ENCODE peak calls at places on chromosomes 16 and 17, in ten cellular contexts. D is nephron progenitor cell; Z is NCI-H1105; A is NCI-H774; T is DMS 273 treated with DMSO at 0.1 percent for 48 hours; E is activated T-cell treated with anti-CD3 and anti-CD28 coated beads, Interleukin-2, amount 50 U/mL, for 72 hours; O is colonic mucosa; H is HTR-8/SVneo; K is fibroblast of lung; V is stimulated activated CD8-positive, alpha-beta memory T cell treated with anti-CD3 and anti-CD28 coated beads, Interleukin-4, amount 100 ng/mL, for 24 hours. X is an unnamed sample.

GRCh38 chr16:29806096-29806579 is at the start of gene MAZ:
- DNase-seq in D (peak; percentile 78), V (peak; percentile 70), T (peak; percentile 94), Z (no peak), H (no peak), O (no peak), E (peak; percentile 78), A (peak; percentile 91), K (peak; percentile 94), X (peak; percentile 85)

GRCh38 chr16:86515780-86516617 is 5.7 kb downstream of the FOXF1 start:
- DNase-seq in T (no peak), K (no peak), E (no peak), D (no peak), Z (no peak), H (no peak), A (no peak), V (no peak), O (no peak), X (no peak)

GRCh38 chr17:39062846-39063680 is 88.4 kb downstream of the PLXDC1 start:
- DNase-seq in H (no peak), Z (no peak), A (no peak), O (no peak), K (no peak), D (no peak), E (no peak), T (no peak), V (no peak), X (no peak)

GRCh38 chr17:44376124-44376523 is 12.5 kb upstream of the FAM171A2 start:
- DNase-seq in D (peak; percentile 47), H (no peak), K (peak; percentile 68), E (peak; percentile 37), V (no peak), Z (no peak), A (no peak), T (no peak), O (no peak), X (no peak)

GRCh38 chr17:1162116-1162855 is 17.5 kb downstream of the ABR start:
- DNase-seq in T (no peak), H (no peak), K (no peak), E (no peak), V (no peak), A (peak; percentile 65), O (no peak), D (no peak), Z (no peak), X (no peak)

GRCh38 chr17:27446569-27447301 is 9.5 kb upstream of the KSR1 start:
- DNase-seq in T (no peak), H (peak; percentile 67), E (no peak), V (no peak), Z (no peak), D (no peak), K (peak; percentile 100), O (no peak), A (no peak), X (no peak)

GRCh38 chr16:49660647-49661046 is 195.3 kb downstream of the ZNF423 start:
- DNase-seq in H (no peak), V (no peak), T (no peak), D (no peak), A (no peak), Z (no peak), E (no peak), O (no peak), K (no peak), X (no peak)

GRCh38 chr17:32275060-32276042 is 9.7 kb downstream of the RHBDL3 start:
- DNase-seq in E (no peak), V (no peak), K (peak; percentile 83), Z (no peak), H (peak; percentile 95), O (no peak), T (peak; percentile 50), D (peak; percentile 43), A (no peak), X (peak; percentile 54)

GRCh38 chr16:67170168-67170947 is at the start of gene NOL3:
- DNase-seq in T (peak; percentile 80), E (peak; percentile 57), Z (peak; percentile 38), V (no peak), O (peak; percentile 89), H (peak; percentile 91), D (peak; percentile 80), A (peak; percentile 47), K (peak; percentile 89), X (peak; percentile 70)

GRCh38 chr16:49441366-49441780 is 67.8 kb downstream of the C16orf78 start:
- DNase-seq in A (peak; percentile 66), T (peak; percentile 70), K (no peak), V (peak; percentile 31), O (peak; percentile 38), D (peak; percentile 40), Z (no peak), E (peak; percentile 70), H (no peak), X (no peak)

GRCh38 chr16:66480265-66481080 is 53.4 kb downstream of the BEAN1 start:
- DNase-seq in Z (no peak), O (no peak), K (no peak), T (no peak), H (no peak), V (no peak), E (no peak), A (no peak), D (no peak), X (no peak)

GRCh38 chr16:68806422-68806821 is 36.9 kb upstream of the TANGO6 start:
- DNase-seq in A (no peak), V (no peak), O (no peak), H (no peak), E (no peak), T (no peak), D (no peak), K (no peak), Z (no peak), X (no peak)

GRCh38 chr17:47203984-47204721 is 5.0 kb upstream of the MYL4 start:
- DNase-seq in D (no peak), E (peak; percentile 79), A (no peak), O (no peak), T (no peak), K (no peak), V (peak; percentile 20), H (no peak), Z (no peak), X (no peak)

GRCh38 chr17:37417852-37418251 is 11.2 kb downstream of the TADA2A start:
- DNase-seq in O (no peak), E (no peak), A (no peak), K (peak; percentile 13), D (no peak), H (no peak), T (no peak), V (no peak), Z (no peak), X (no peak)

GRCh38 chr17:49821916-49822315 is 26.0 kb downstream of the TAC4 start:
- DNase-seq in H (no peak), Z (no peak), K (no peak), E (no peak), O (no peak), D (no peak), V (no peak), A (no peak), T (no peak), X (no peak)

GRCh38 chr16:4136229-4136813 is 20.1 kb upstream of the ADCY9 start:
- DNase-seq in A (peak; percentile 30), O (peak; percentile 70), H (no peak), E (no peak), D (no peak), V (no peak), K (no peak), T (no peak), Z (no peak), X (no peak)

GRCh38 chr17:78895322-78895721 is 7.7 kb downstream of the CEP295NL start:
- DNase-seq in O (no peak), Z (no peak), D (no peak), V (no peak), E (no peak), K (no peak), A (no peak), T (no peak), H (no peak), X (no peak)

GRCh38 chr17:77404812-77405581 is 264.2 kb downstream of the SEC14L1 start:
- DNase-seq in T (no peak), A (no peak), H (peak; percentile 83), E (peak; percentile 91), V (peak; percentile 76), D (no peak), O (peak; percentile 62), Z (no peak), K (peak; percentile 58), X (peak; percentile 19)

GRCh38 chr17:47694818-47695663 is 1.1 kb downstream of the TBKBP1 start:
- DNase-seq in A (peak; percentile 35), H (peak; percentile 74), D (peak; percentile 53), Z (no peak), K (peak; percentile 69), V (no peak), E (peak; percentile 60), T (no peak), O (peak; percentile 41), X (no peak)

GRCh38 chr16:76450890-76451289 is 173.7 kb downstream of the CNTNAP4 start:
- DNase-seq in D (peak; percentile 12), V (no peak), O (no peak), K (no peak), Z (no peak), H (no peak), A (no peak), T (no peak), E (no peak), X (no peak)

GRCh38 chr16:72873853-72874252 is 174.1 kb downstream of the ZFHX3 start:
- DNase-seq in O (no peak), D (no peak), Z (no peak), V (no peak), K (no peak), E (no peak), A (no peak), H (no peak), T (no peak), X (no peak)

GRCh38 chr17:80408872-80409271 is 6.1 kb upstream of the ENDOV start:
- DNase-seq in Z (no peak), V (no peak), D (no peak), T (no peak), O (no peak), H (no peak), A (no peak), E (no peak), K (no peak), X (no peak)

GRCh38 chr17:8718001-8718563 is 26.6 kb downstream of the CCDC42 start:
- DNase-seq in E (no peak), K (no peak), Z (no peak), A (no peak), D (no peak), V (no peak), O (no peak), T (no peak), H (no peak), X (no peak)

GRCh38 chr16:47139561-47140185 is 4.1 kb downstream of the NETO2 start:
- DNase-seq in Z (no peak), K (peak; percentile 19), O (no peak), H (no peak), V (no peak), E (no peak), D (no peak), A (no peak), T (no peak), X (peak; percentile 6)

GRCh38 chr16:62298567-62298966 is 262.3 kb upstream of the CDH8 start:
- DNase-seq in H (no peak), A (no peak), T (no peak), V (no peak), O (no peak), E (no peak), D (no peak), Z (no peak), K (no peak), X (no peak)

GRCh38 chr17:30344283-30345088 is 10.6 kb upstream of the TMIGD1 start:
- DNase-seq in E (no peak), V (no peak), O (peak; percentile 82), H (no peak), K (peak; percentile 75), D (no peak), Z (no peak), A (peak; percentile 88), T (no peak), X (peak; percentile 85)

GRCh38 chr16:49463529-49463928 is 89.9 kb downstream of the C16orf78 start:
- DNase-seq in Z (peak; percentile 61), D (no peak), V (peak; percentile 19), A (peak; percentile 88), H (no peak), E (peak; percentile 74), O (peak; percentile 42), K (no peak), T (no peak), X (no peak)